ENCODE peak calls at places on chromosome 4, in nine cellular contexts. Z, K, M, V, D, N, F, W and E are unnamed samples.

GRCh38 chr4:73315091-73315490 is 56.5 kb upstream of the ANKRD17 start:
- DNase-seq in V (no peak), N (no peak), K (no peak), F (no peak), M (no peak), D (peak), Z (no peak), W (no peak), E (no peak)

GRCh38 chr4:190019023-190019858 is 7.8 kb downstream of the FRG2 start:
- DNase-seq in V (peak), N (no peak), F (no peak), W (no peak), M (no peak), K (no peak), Z (peak), D (no peak), E (no peak)

GRCh38 chr4:153223935-153224334 is 19.7 kb downstream of the TRIM2 start:
- DNase-seq in N (no peak), M (no peak), W (no peak), V (peak), Z (no peak), K (no peak), D (no peak), F (peak), E (no peak)

GRCh38 chr4:67896421-67897065 is 12.7 kb upstream of the TMPRSS11D start:
- DNase-seq in M (no peak), Z (no peak), V (no peak), W (no peak), N (no peak), K (no peak), D (no peak), F (no peak), E (no peak)

GRCh38 chr4:10085828-10086505 is 30.6 kb downstream of the WDR1 start:
- DNase-seq in K (no peak), Z (no peak), M (no peak), V (no peak), W (no peak), N (no peak), D (no peak), F (no peak), E (no peak)

GRCh38 chr4:89586318-89586717 is 250.6 kb downstream of the SNCA start:
- DNase-seq in F (no peak), V (no peak), M (no peak), D (no peak), Z (no peak), N (no peak), W (no peak), K (no peak), E (no peak)

GRCh38 chr4:88275516-88275915 is 8.8 kb downstream of the PPM1K start:
- DNase-seq in M (peak), F (no peak), Z (no peak), K (no peak), D (peak), W (no peak), V (no peak), N (no peak), E (no peak)

GRCh38 chr4:177339794-177340374 is 30.2 kb downstream of the NEIL3 start:
- DNase-seq in M (no peak), K (no peak), W (no peak), V (peak), Z (no peak), D (peak), N (no peak), F (no peak), E (peak)

GRCh38 chr4:1243451-1244080 is 5.4 kb downstream of the CTBP1 start:
- DNase-seq in W (no peak), N (no peak), V (no peak), M (no peak), K (peak), F (no peak), D (no peak), Z (no peak), E (no peak)

GRCh38 chr4:168612435-168613139 is 115.7 kb downstream of the PALLD start:
- DNase-seq in V (no peak), W (no peak), Z (no peak), K (no peak), F (no peak), D (no peak), M (peak), N (no peak), E (peak)

GRCh38 chr4:53644607-53645006 is 53.3 kb upstream of the LNX1 start:
- DNase-seq in W (no peak), N (no peak), K (no peak), M (no peak), Z (no peak), F (no peak), V (peak), D (no peak), E (no peak)